ENCODE peak calls at places on chromosomes 11 and 22, in eight cellular contexts. I, Z, M, H, R, S, G and P are unnamed samples.

GRCh38 chr11:111627591-111627990 is 25.3 kb downstream of the SIK2 start:
- DNase-seq in M (no peak), S (no peak), I (no peak), G (no peak), H (no peak), R (no peak), Z (no peak), P (no peak)

GRCh38 chr11:103433380-103433779 is 324.2 kb downstream of the DYNC2H1 start:
- DNase-seq in M (no peak), S (peak), R (peak), Z (peak), G (peak), I (no peak), H (no peak), P (no peak)

GRCh38 chr11:111285205-111286079 is 12.9 kb upstream of the POU2AF3 start:
- DNase-seq in R (no peak), Z (no peak), H (no peak), G (no peak), I (no peak), M (no peak), S (no peak), P (no peak)

GRCh38 chr11:33329705-33330329 is 72.6 kb downstream of the HIPK3 start:
- DNase-seq in R (peak), S (peak), M (no peak), I (peak), Z (peak), H (peak), G (peak), P (peak)

GRCh38 chr22:24142241-24142640 is 39.0 kb upstream of the SUSD2 start:
- DNase-seq in S (no peak), I (no peak), Z (no peak), G (no peak), R (peak), M (no peak), H (no peak), P (no peak)

GRCh38 chr22:32050678-32051515 is 7.8 kb downstream of the SLC5A1 start:
- DNase-seq in M (no peak), I (peak), R (peak), S (peak), G (peak), Z (peak), H (no peak), P (peak)

GRCh38 chr22:50572965-50573364 is 5.3 kb downstream of the CPT1B start:
- DNase-seq in R (no peak), G (no peak), H (no peak), Z (no peak), I (no peak), S (no peak), M (no peak), P (no peak)

GRCh38 chr11:8709777-8710176 is 27.2 kb downstream of the RPL27A start:
- DNase-seq in S (no peak), G (no peak), M (no peak), I (no peak), H (no peak), Z (no peak), R (no peak), P (no peak)

GRCh38 chr11:13031349-13031748 is 22.2 kb downstream of the RASSF10 start:
- DNase-seq in G (no peak), I (no peak), Z (no peak), S (no peak), R (no peak), M (no peak), H (no peak), P (no peak)

GRCh38 chr11:61602775-61603569 is 22.1 kb upstream of the SYT7 start:
- DNase-seq in H (no peak), I (no peak), M (no peak), S (peak), R (peak), Z (peak), G (peak), P (no peak)

GRCh38 chr22:23058481-23059336 is 11.6 kb upstream of the GNAZ start:
- DNase-seq in H (no peak), G (no peak), Z (no peak), R (no peak), M (no peak), I (no peak), S (no peak), P (no peak)

GRCh38 chr11:68200639-68201038 is 12.5 kb downstream of the KMT5B start:
- DNase-seq in M (no peak), S (peak), Z (no peak), H (no peak), R (peak), G (peak), I (no peak), P (no peak)

GRCh38 chr22:50340157-50340879 is 2.8 kb upstream of the PPP6R2 start:
- DNase-seq in I (peak), M (no peak), H (no peak), G (peak), R (no peak), Z (no peak), S (peak), P (no peak)

GRCh38 chr11:107830915-107831540 is 27.6 kb downstream of the SLC35F2 start:
- DNase-seq in S (no peak), R (peak), I (no peak), H (no peak), M (no peak), G (no peak), Z (no peak), P (no peak)

GRCh38 chr11:94876645-94877445 is 96.5 kb downstream of the CWC15 start:
- DNase-seq in G (peak), I (peak), H (peak), M (no peak), R (peak), Z (peak), S (peak), P (peak)

GRCh38 chr22:47879346-47879745 is 1116.9 kb downstream of the TBC1D22A start:
- DNase-seq in Z (no peak), M (no peak), H (no peak), G (no peak), I (no peak), R (no peak), S (no peak), P (no peak)

GRCh38 chr11:69249641-69250502 is 44.1 kb upstream of the MYEOV start:
- DNase-seq in G (peak), M (no peak), Z (no peak), I (no peak), S (no peak), H (no peak), R (peak), P (no peak)

GRCh38 chr22:32476286-32476685 is 1.7 kb downstream of the FBXO7 start:
- DNase-seq in S (no peak), Z (no peak), I (no peak), G (no peak), H (no peak), R (no peak), M (no peak), P (no peak)

GRCh38 chr22:30078320-30079311 is 1.6 kb upstream of the HORMAD2 start:
- DNase-seq in H (no peak), G (no peak), S (no peak), M (no peak), Z (no peak), R (peak), I (peak), P (peak)

GRCh38 chr11:48005878-48006277 is 25.5 kb downstream of the PTPRJ start:
- DNase-seq in H (no peak), R (no peak), S (no peak), Z (no peak), M (no peak), G (no peak), I (no peak), P (peak)

GRCh38 chr11:79610139-79610538 is 169.3 kb upstream of the TENM4 start:
- DNase-seq in R (peak), M (no peak), H (no peak), Z (no peak), G (no peak), S (no peak), I (no peak), P (no peak)

GRCh38 chr11:34792814-34793241 is 123.4 kb downstream of the APIP start:
- DNase-seq in H (peak), S (no peak), M (no peak), I (no peak), Z (no peak), R (no peak), G (no peak), P (no peak)

GRCh38 chr11:66288138-66288865 is 641 bp downstream of the YIF1A start:
- DNase-seq in H (no peak), S (peak), Z (no peak), M (no peak), G (no peak), I (no peak), R (no peak), P (no peak)

GRCh38 chr11:62108971-62109391 is 14.8 kb upstream of the INCENP start:
- DNase-seq in S (peak), I (no peak), R (peak), H (no peak), Z (peak), G (peak), M (no peak), P (no peak)

GRCh38 chr11:77471520-77472234 is 2.2 kb downstream of the PAK1 start:
- DNase-seq in G (peak), Z (no peak), R (peak), M (no peak), I (peak), S (peak), H (no peak), P (no peak)